ENCODE peak calls at places on chromosomes 4 and X, in five cellular contexts. V, U, R, H and S are unnamed samples.

GRCh38 chr4:26088433-26088928 is 174.5 kb downstream of the SMIM20 start:
- DNase-seq in H (no peak), U (no peak), R (no peak), V (no peak), S (no peak)

GRCh38 chr4:76233967-76234678 is 17.4 kb upstream of the FAM47E start:
- DNase-seq in H (peak; percentile 23), U (no peak), V (peak; percentile 79), R (no peak), S (no peak)

GRCh38 chr4:3307891-3308575 is 15.2 kb downstream of the RGS12 start:
- DNase-seq in V (peak; percentile 54), U (no peak), R (no peak), H (no peak), S (peak; percentile 45)

GRCh38 chr4:73661646-73662119 is 41.4 kb upstream of the RASSF6 start:
- DNase-seq in H (peak; percentile 13), V (no peak), R (no peak), U (no peak), S (no peak)

GRCh38 chrX:20046270-20046669 is 55.4 kb upstream of the BCLAF3 start:
- DNase-seq in V (no peak), H (no peak), R (no peak), U (no peak), S (no peak)

GRCh38 chr4:88705805-88706518 is 8.3 kb upstream of the NAP1L5 start:
- DNase-seq in H (no peak), U (no peak), V (no peak), R (no peak), S (no peak)

GRCh38 chr4:77194989-77195388 is 38.0 kb downstream of the CCNG2 start:
- DNase-seq in R (no peak), U (no peak), V (no peak), H (no peak), S (no peak)

GRCh38 chr4:13103382-13104015 is 380.6 kb downstream of the RAB28 start:
- DNase-seq in R (no peak), U (no peak), V (no peak), H (no peak), S (no peak)

GRCh38 chr4:77043507-77044131 is 32.2 kb downstream of the CCNI start:
- DNase-seq in U (no peak), H (no peak), V (no peak), R (no peak), S (no peak)

GRCh38 chr4:122456228-122457106 is at the start of gene IL2:
- DNase-seq in U (no peak), H (no peak), R (no peak), V (no peak), S (no peak)

GRCh38 chrX:10900585-10901289 is 210.4 kb upstream of the HCCS start:
- DNase-seq in V (no peak), H (peak; percentile 74), U (no peak), R (no peak), S (no peak)

GRCh38 chr4:2084316-2084715 is 25.2 kb downstream of the NAT8L start:
- DNase-seq in V (peak; percentile 57), H (no peak), U (no peak), R (no peak), S (no peak)

GRCh38 chr4:54384563-54384962 is 155.5 kb downstream of the PDGFRA start:
- DNase-seq in R (peak; percentile 7), H (peak; percentile 25), V (no peak), U (no peak), S (no peak)

GRCh38 chrX:154775611-154776349 is 13.1 kb downstream of the DKC1 start:
- DNase-seq in U (no peak), R (no peak), H (no peak), V (no peak), S (no peak)

GRCh38 chr4:75845992-75846391 is 56.3 kb downstream of the PPEF2 start:
- DNase-seq in R (no peak), U (no peak), H (peak; percentile 15), V (no peak), S (no peak)

GRCh38 chrX:15877380-15877779 is 22.8 kb upstream of the AP1S2 start:
- DNase-seq in R (no peak), V (no peak), H (no peak), U (no peak), S (no peak)

GRCh38 chrX:56763556-56764152 is 34.6 kb downstream of the NBDY start:
- DNase-seq in U (no peak), R (no peak), H (no peak), V (no peak), S (no peak)

GRCh38 chrX:2401590-2402360 is 99.0 kb downstream of the DHRSX start:
- DNase-seq in H (no peak), U (no peak), R (no peak), V (no peak), S (no peak)

GRCh38 chrX:7711167-7711566 is 131.8 kb upstream of the VCX start:
- DNase-seq in V (no peak), U (no peak), H (no peak), R (no peak), S (no peak)

GRCh38 chr4:109559625-109559982 is 442 bp upstream of the MCUB start:
- DNase-seq in V (peak; percentile 67), H (no peak), U (no peak), R (peak; percentile 33), S (peak; percentile 64)

GRCh38 chr4:170374770-170375169 is 285.0 kb upstream of the AADAT start:
- DNase-seq in U (no peak), R (peak; percentile 32), H (peak; percentile 33), V (no peak), S (peak; percentile 71)

GRCh38 chr4:24143741-24144140 is 253.9 kb upstream of the PPARGC1A start:
- DNase-seq in R (no peak), V (no peak), U (no peak), H (no peak), S (no peak)

GRCh38 chr4:13484749-13485345 is 707 bp upstream of the RAB28 start:
- DNase-seq in R (peak; percentile 49), V (no peak), H (peak; percentile 21), U (no peak), S (no peak)

GRCh38 chrX:30283456-30284200 is 25.6 kb downstream of the NR0B1 start:
- DNase-seq in U (no peak), R (no peak), H (peak; percentile 93), V (no peak), S (no peak)

GRCh38 chrX:3449287-3449686 is 102.8 kb upstream of the MXRA5 start:
- DNase-seq in U (no peak), V (no peak), H (no peak), R (no peak), S (no peak)

GRCh38 chrX:3448563-3448962 is 102.1 kb upstream of the MXRA5 start:
- DNase-seq in V (no peak), H (no peak), U (no peak), R (no peak), S (no peak)

DNA sequence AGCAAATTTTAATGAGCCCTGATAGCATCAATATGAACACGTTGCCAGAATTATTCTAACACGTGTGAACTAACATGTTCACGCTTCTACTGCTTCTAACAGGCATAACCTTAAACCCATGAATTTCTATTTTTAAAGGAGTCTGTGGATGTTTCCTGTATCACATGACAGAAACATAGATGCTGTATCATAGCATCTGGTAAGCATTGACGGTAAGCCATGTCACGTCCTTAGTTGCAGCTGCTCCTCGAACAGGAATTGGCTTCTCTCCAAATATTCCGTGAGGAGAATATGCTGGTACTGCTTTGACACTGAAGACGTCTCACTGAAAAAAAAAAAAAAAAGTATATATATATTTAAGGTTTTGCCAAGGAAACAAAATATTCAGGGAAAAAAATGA is 105.1 kb upstream of the MXRA5 start:
- DNase-seq in R (no peak), V (no peak), U (no peak), H (no peak), S (no peak)
- H3K27ac ChIP-seq in R (no peak overlapping the region), V (no peak overlapping the region), U (no peak overlapping the region), H (no peak overlapping the region), S (no peak overlapping the region)

DNA sequence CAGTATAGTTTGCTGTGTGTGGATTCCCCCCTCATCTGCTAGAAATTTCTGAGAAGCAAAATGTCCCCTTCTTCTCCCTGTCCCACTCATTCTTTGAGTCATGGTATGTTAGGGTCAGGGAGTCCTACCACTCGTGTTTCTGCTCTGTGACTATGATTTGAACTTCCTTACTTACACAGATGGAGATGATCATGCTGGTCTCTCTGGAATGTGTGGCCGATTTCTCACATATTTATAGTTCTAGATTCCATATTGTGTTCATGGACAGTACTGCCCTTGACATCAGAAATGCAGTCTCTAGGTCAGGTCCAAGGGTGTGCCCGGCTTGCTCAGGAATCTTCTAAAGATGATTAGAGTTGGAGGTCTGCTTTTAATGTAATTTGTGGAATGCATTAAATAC is 214.4 kb upstream of the ANXA3 start:
- DNase-seq in U (no peak), V (no peak), R (no peak), H (no peak), S (no peak)
- H3K27ac ChIP-seq in U (no peak overlapping the region), V (no peak overlapping the region), R (no peak overlapping the region), H (no peak overlapping the region), S (no peak overlapping the region)

DNA sequence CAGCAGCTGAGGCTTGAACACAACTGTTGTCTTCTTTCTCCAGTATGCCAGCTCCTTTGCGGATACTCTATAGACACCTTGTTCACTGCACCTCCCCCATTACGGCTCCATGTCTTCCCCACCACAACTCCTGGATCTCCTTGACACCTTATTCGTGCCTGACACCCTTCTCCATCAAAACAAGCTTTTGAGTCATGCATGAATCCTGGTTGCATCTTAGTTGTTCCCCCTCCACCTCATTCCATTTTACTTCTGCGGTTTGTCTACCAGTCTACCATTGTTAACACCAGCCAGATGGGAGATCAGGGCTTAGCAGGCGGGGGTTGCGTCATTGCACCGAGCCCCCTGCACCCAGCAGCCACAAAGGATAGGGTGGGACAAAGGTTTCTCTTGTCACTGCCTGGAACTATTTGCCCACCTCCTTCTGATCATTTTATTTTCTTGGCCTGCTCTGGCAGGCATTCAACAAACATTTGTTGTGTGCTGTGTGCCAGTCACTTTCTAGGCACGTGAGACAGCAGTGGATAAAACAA is 2.0 kb upstream of the CDK16 start:
- DNase-seq in U (no peak), V (no peak), H (no peak), R (no peak), S (no peak)
- H3K27ac ChIP-seq in U (peak overlapping the region; percentile 82), V (peak overlapping the region; percentile 76), H (peak overlapping the region; percentile 86), R (peak overlapping the region; percentile 70), S (peak overlapping the region; percentile 75)

GRCh38 chrX:63918611-63919010 is 133.6 kb upstream of the ARHGEF9 start:
- DNase-seq in U (no peak), V (no peak), H (peak; percentile 17), R (peak; percentile 0), S (no peak)
- H3K27ac ChIP-seq in U (no peak overlapping the region), V (no peak overlapping the region), H (no peak overlapping the region), R (no peak overlapping the region), S (no peak overlapping the region)

GRCh38 chr4:93731448-93731847 is 97.1 kb upstream of the ATOH1 start:
- DNase-seq in U (no peak), H (no peak), R (no peak), V (no peak), S (no peak)
- H3K27ac ChIP-seq in U (no peak overlapping the region), H (no peak overlapping the region), R (no peak overlapping the region), V (no peak overlapping the region), S (no peak overlapping the region)

DNA sequence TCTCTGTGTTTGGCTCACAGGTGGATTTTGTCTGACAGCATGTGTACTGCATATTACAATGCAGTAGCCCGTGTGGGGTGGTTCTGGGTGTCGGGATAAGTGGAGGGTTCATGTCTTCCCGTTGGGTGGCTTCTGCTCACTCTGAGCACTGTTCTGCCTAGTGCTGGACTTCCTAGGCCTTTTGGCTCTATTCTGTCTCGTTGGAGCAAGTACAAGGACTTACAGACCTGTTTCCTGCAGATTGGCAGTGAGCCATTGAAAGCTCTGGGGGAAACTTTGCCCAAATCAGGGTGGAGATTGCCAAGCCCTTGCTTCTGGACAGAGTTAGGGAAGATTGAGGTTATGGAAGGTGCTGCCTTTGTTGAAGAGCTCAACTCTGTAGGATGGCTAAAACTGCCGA is 91.1 kb upstream of the SLC4A4 start:
- DNase-seq in H (no peak), R (no peak), U (no peak), V (no peak), S (no peak)
- H3K27ac ChIP-seq in H (no peak overlapping the region), R (no peak overlapping the region), U (no peak overlapping the region), V (no peak overlapping the region), S (no peak overlapping the region)